ENCODE peak calls at places on chromosomes 2 and 18, in four cellular contexts. One of them, this sample, is unnamed.

GRCh38 chr2:159549234-159549633 is 67.1 kb downstream of the BAZ2B start:
- DNase-seq in stomach: no peak
- DNase-seq in A549: no peak
- DNase-seq in K562: no peak
- DNase-seq in this sample: no peak

GRCh38 chr2:100692906-100693305 is 127.0 kb upstream of the NPAS2 start:
- DNase-seq in stomach: no peak
- DNase-seq in A549: no peak
- DNase-seq in K562: no peak
- DNase-seq in this sample: no peak

GRCh38 chr2:200472853-200473464 is 36.9 kb downstream of the KCTD18 start:
- DNase-seq in stomach: no peak
- DNase-seq in A549: no peak
- DNase-seq in K562: no peak
- DNase-seq in this sample: no peak

GRCh38 chr18:11669271-11669947 is 19.7 kb upstream of the GNAL start:
- DNase-seq in stomach: no peak
- DNase-seq in A549: no peak
- DNase-seq in K562: no peak
- DNase-seq in this sample: no peak

GRCh38 chr18:76880026-76880425 is 57.7 kb downstream of the ZNF236 start:
- DNase-seq in stomach: no peak
- DNase-seq in A549: no peak
- DNase-seq in K562: no peak
- DNase-seq in this sample: no peak

GRCh38 chr2:238286987-238287386 is 1.4 kb downstream of the PER2 start:
- DNase-seq in stomach: no peak
- DNase-seq in A549: no peak
- DNase-seq in K562: no peak
- DNase-seq in this sample: no peak

GRCh38 chr2:5690231-5690630 is 2.0 kb upstream of the SOX11 start:
- DNase-seq in stomach: no peak
- DNase-seq in A549: no peak
- DNase-seq in K562: no peak
- DNase-seq in this sample: no peak

GRCh38 chr18:36636237-36636792 is 192.5 kb downstream of the TPGS2 start:
- DNase-seq in stomach: no peak
- DNase-seq in A549: no peak
- DNase-seq in K562: no peak
- DNase-seq in this sample: no peak

GRCh38 chr2:26516246-26516645 is 38.3 kb upstream of the OTOF start:
- DNase-seq in stomach: no peak
- DNase-seq in A549: no peak
- DNase-seq in K562: no peak
- DNase-seq in this sample: no peak

GRCh38 chr2:60317029-60317386 is 236.4 kb downstream of the BCL11A start:
- DNase-seq in stomach: no peak
- DNase-seq in A549: no peak
- DNase-seq in K562: no peak
- DNase-seq in this sample: no peak

GRCh38 chr2:39715095-39715494 is 49.4 kb downstream of the TMEM178A start:
- DNase-seq in stomach: no peak
- DNase-seq in A549: no peak
- DNase-seq in K562: no peak
- DNase-seq in this sample: no peak

GRCh38 chr2:217260441-217261080 is 400.7 kb upstream of the TNP1 start:
- DNase-seq in stomach: no peak
- DNase-seq in A549: no peak
- DNase-seq in K562: no peak
- DNase-seq in this sample: no peak

GRCh38 chr2:196441527-196441926 is 198.0 kb upstream of the CCDC150 start:
- DNase-seq in stomach: no peak
- DNase-seq in A549: no peak
- DNase-seq in K562: no peak
- DNase-seq in this sample: no peak

GRCh38 chr2:159811232-159811631 is 13.2 kb upstream of the CD302 start:
- DNase-seq in stomach: no peak
- DNase-seq in A549: no peak
- DNase-seq in K562: no peak
- DNase-seq in this sample: no peak

GRCh38 chr18:50240083-50240563 is 26.2 kb downstream of the CFAP53 start:
- DNase-seq in stomach: no peak
- DNase-seq in A549: peak; percentile 32
- DNase-seq in K562: no peak
- DNase-seq in this sample: no peak

GRCh38 chr2:211175956-211176355 is 619.6 kb downstream of the CPS1 start:
- DNase-seq in stomach: no peak
- DNase-seq in A549: no peak
- DNase-seq in K562: no peak
- DNase-seq in this sample: no peak

DNA sequence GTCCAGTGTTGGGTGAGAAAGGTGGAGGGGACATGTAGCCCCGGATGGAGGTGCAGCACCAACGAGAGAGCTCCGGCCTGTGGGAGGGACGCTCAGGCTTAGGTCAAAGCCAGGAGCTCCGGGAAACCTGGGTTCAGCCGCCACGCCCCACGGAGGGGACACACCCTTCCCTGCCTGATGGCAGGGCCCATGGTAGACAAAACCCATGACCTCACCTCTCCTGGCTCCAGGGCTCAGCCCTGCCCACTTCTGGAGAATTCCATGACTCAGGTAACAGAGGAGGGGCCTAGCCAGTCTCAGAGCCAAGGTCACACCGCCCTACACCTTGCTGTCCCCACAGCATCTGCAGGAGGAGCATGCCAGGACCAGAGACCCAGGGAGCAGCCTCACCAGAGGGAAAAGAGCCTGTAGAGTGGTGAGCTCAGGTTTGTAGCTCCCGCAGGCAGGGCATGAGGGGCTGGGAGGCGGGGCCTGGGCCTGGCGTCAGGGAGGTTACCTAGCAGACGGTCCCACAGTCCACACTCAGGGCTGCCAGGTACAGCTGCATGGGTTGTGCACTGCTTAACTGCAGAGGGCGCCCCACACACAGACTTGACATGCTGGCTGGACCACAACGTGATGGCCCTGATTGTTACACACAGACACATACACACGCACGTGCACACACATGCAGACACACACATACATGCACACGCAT is 70.8 kb upstream of the SMAD7 start:
- DNase-seq in stomach: peak; percentile 79
- DNase-seq in A549: peak; percentile 67
- DNase-seq in K562: peak; percentile 38
- DNase-seq in this sample: no peak
- TF ChIP-seq EP300 in stomach: no peak
- TF ChIP-seq EP300 in A549: no peak
- TF ChIP-seq EP300 in K562: no peak
- TF ChIP-seq EP300 in this sample: no peak

GRCh38 chr2:86413296-86414085 is 27.7 kb upstream of the KDM3A start:
- DNase-seq in stomach: no peak
- DNase-seq in A549: no peak
- DNase-seq in K562: no peak
- DNase-seq in this sample: no peak

GRCh38 chr2:86416126-86416525 is 25.0 kb upstream of the KDM3A start:
- DNase-seq in stomach: no peak
- DNase-seq in A549: no peak
- DNase-seq in K562: no peak
- DNase-seq in this sample: no peak

GRCh38 chr2:86412007-86412406 is 29.2 kb upstream of the KDM3A start:
- DNase-seq in stomach: no peak
- DNase-seq in A549: no peak
- DNase-seq in K562: no peak
- DNase-seq in this sample: no peak

GRCh38 chr2:86414996-86415395 is 26.2 kb upstream of the KDM3A start:
- DNase-seq in stomach: no peak
- DNase-seq in A549: no peak
- DNase-seq in K562: no peak
- DNase-seq in this sample: no peak

DNA sequence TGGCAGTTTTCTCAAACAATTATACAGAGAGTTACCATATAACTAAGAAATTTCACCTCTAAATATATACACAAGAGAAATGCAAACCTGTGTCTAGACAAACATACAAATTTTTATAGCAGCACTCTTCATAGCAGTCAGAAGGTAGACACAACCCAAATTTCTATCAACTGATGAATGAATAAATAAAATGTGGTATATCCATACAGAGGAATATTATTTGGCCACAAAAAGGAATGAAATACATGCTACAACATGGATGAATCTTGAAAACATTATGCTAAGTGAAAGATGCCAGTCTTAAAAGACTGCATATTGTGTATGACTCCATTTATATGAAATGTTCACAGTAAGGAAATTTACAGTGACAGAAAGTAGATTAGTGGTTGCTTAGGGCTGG is 30.6 kb upstream of the KDM3A start:
- DNase-seq in stomach: no peak
- DNase-seq in A549: no peak
- DNase-seq in K562: no peak
- DNase-seq in this sample: no peak
- TF ChIP-seq POLR2A in stomach: no peak
- TF ChIP-seq POLR2A in A549: no peak
- TF ChIP-seq POLR2A in K562: no peak
- TF ChIP-seq POLR2A in this sample: no peak

GRCh38 chr18:9913526-9914333 is at the start of gene VAPA:
- DNase-seq in stomach: peak; percentile 96
- DNase-seq in A549: peak; percentile 94
- DNase-seq in K562: peak; percentile 96
- DNase-seq in this sample: peak; percentile 95
- TF ChIP-seq EP300 in stomach: no peak
- TF ChIP-seq EP300 in A549: no peak
- TF ChIP-seq EP300 in K562: peak; percentile 49
- TF ChIP-seq EP300 in this sample: no peak

DNA sequence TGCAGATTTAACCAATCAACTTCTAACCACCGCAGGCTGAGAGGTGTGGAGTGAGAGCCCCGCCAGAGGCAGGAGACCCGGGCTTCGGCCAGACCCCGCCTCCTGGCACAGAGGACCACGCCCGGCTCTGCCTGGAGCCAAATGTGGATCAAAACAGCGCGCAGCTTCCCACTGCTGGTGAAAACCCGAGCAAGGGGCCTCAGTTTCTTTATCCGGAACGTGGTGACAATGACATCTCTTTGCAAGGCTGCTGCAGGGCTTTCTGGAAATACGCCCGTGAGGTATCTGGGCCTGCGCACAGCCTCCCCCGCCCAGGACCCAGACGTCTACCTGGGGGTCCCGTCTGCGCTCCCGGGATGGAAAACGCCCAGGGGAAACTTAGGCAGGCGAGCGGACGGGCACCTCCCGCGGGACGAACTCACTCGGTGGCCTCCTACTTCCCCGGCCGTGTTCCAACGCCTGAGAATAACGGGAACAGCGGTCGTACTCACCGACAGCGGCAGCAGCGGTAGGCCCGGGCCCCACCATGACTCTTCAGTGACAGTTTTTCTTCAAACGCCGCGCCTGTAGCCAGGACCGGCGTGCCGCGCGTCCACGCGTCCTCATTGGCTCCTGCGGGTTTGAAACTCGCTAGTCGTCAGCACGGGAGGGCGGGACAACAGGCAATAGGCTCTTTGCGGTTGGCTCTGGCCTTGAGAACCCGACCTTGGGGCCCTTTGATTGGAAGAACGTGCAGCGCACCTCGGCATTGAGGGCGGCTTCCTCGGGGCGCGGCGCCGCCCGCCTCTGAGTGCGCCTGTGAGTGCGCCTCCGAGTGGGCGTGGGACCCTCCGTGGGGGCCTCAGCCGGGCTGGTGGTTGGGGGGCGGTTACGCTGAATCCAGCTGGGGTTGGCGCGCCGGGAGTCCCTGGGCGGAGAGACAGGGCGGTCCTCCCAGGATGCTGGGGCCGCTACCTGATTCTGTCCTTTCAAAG is at the start of gene CKAP2L:
- DNase-seq in stomach: peak; percentile 96
- DNase-seq in A549: peak; percentile 98
- DNase-seq in K562: peak; percentile 98
- DNase-seq in this sample: peak; percentile 72
- TF ChIP-seq POLR2A in stomach: no peak
- TF ChIP-seq POLR2A in A549: no peak
- TF ChIP-seq POLR2A in K562: peak; percentile 83
- TF ChIP-seq POLR2A in this sample: no peak

DNA sequence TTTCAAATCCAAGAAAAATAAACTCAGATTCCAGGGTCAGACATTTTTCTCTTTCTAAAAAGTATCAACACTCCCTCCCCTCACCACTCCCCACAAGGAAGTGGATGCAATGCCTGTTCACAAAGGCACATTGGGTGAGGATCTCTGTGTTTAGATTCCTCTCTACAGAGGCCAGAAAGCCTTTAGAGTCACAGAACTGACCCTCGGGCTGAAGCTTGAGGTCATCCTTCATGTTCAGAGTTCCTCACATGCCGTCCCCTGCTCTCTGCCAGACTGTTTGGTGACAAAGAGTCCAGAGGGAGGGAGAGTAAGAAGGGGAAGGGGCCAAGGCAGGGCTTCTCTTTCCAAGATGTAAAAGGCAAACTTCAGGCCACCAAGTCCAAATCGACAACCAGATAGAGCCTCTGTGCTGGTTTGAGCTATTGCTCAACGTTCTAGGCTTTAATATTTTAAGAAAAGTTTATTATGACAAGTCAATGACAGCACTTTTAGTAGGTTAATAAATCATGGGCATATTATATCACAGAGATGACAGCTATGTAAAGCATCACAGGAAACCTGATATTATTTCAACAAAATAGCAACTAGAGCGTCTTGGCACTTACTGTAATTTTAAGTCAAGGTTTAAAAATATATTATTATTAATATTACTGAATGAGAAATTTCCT is 269.4 kb downstream of the ETAA1 start:
- DNase-seq in stomach: no peak
- DNase-seq in A549: no peak
- DNase-seq in K562: no peak
- DNase-seq in this sample: no peak
- TF ChIP-seq EP300 in stomach: peak; percentile 95
- TF ChIP-seq EP300 in A549: no peak
- TF ChIP-seq EP300 in K562: no peak
- TF ChIP-seq EP300 in this sample: no peak

GRCh38 chr18:70195014-70195614 is 10.4 kb downstream of the RTTN start:
- DNase-seq in stomach: no peak
- DNase-seq in A549: no peak
- DNase-seq in K562: no peak
- DNase-seq in this sample: no peak
- TF ChIP-seq POLR2A in stomach: no peak
- TF ChIP-seq POLR2A in A549: no peak
- TF ChIP-seq POLR2A in K562: no peak
- TF ChIP-seq POLR2A in this sample: no peak

DNA sequence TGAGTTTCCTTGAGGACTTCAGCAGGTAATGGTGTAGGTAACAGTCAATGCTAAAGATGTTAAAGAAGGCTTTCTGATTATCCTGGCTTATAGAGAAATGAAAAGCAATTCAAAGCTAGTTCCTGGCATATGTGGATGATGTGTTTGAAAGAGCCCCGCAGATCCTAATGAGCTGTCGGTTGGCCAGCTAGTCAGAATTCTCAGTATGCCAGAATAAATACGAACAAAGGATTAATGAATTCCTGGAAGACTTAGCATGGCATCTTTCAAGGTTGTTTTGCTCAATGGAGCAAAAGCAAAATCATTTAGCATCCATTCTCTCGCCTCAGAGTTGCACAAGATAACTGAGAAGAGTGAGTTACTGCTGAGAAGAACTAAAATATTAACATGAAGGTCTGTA is 307.6 kb downstream of the RIT2 start:
- DNase-seq in stomach: no peak
- DNase-seq in A549: no peak
- DNase-seq in K562: no peak
- DNase-seq in this sample: no peak
- TF ChIP-seq EP300 in stomach: no peak
- TF ChIP-seq EP300 in A549: no peak
- TF ChIP-seq EP300 in K562: no peak
- TF ChIP-seq EP300 in this sample: no peak